ENCODE peak calls at places on chromosomes 16 and 17, in five cellular contexts. P, N, M, J and G are unnamed samples.

GRCh38 chr17:33049781-33050414 is 58.3 kb downstream of the SPACA3 start:
- DNase-seq in P (peak; percentile 72), M (peak; percentile 62), J (no peak), N (peak; percentile 17), G (no peak)

GRCh38 chr17:35065880-35066279 is 2.4 kb upstream of the RFFL start:
- DNase-seq in M (no peak), N (no peak), J (no peak), P (no peak), G (no peak)

GRCh38 chr16:79677799-79678525 is 77.4 kb upstream of the MAF start:
- DNase-seq in J (no peak), M (no peak), P (no peak), N (no peak), G (no peak)

GRCh38 chr17:862584-862983 is 80.4 kb downstream of the MRM3 start:
- DNase-seq in P (no peak), N (no peak), J (no peak), M (no peak), G (no peak)

GRCh38 chr17:80424261-80424660 is 9.3 kb downstream of the ENDOV start:
- DNase-seq in M (no peak), N (no peak), J (no peak), P (no peak), G (no peak)

GRCh38 chr16:57268804-57269800 is 15.4 kb downstream of the PLLP start:
- DNase-seq in P (no peak), N (no peak), M (no peak), J (no peak), G (no peak)

GRCh38 chr16:19582050-19582784 is 26.7 kb downstream of the VPS35L start:
- DNase-seq in N (no peak), M (no peak), P (no peak), J (no peak), G (no peak)

GRCh38 chr16:86519649-86520316 is 9.5 kb downstream of the FOXF1 start:
- DNase-seq in N (peak; percentile 62), J (peak; percentile 9), M (peak; percentile 72), P (peak; percentile 88), G (no peak)

GRCh38 chr17:76686538-76687277 is 24.1 kb downstream of the MXRA7 start:
- DNase-seq in P (no peak), N (no peak), M (no peak), J (no peak), G (no peak)

GRCh38 chr17:59746849-59747445 is 39.5 kb downstream of the VMP1 start:
- DNase-seq in M (peak; percentile 78), J (no peak), P (peak; percentile 24), N (peak; percentile 63), G (no peak)

GRCh38 chr16:24997665-24998064 is 17.5 kb downstream of the ARHGAP17 start:
- DNase-seq in M (no peak), J (no peak), P (no peak), N (no peak), G (no peak)

GRCh38 chr16:80656731-80657150 is 115.9 kb downstream of the DYNLRB2 start:
- DNase-seq in N (no peak), P (peak; percentile 32), J (no peak), M (peak; percentile 4), G (no peak)

GRCh38 chr16:29806641-29807425 is 504 bp downstream of the MAZ start:
- DNase-seq in M (peak; percentile 57), J (no peak), P (peak; percentile 82), N (peak; percentile 73), G (no peak)

GRCh38 chr17:80673152-80673920 is 128.7 kb downstream of the RPTOR start:
- DNase-seq in P (no peak), M (peak; percentile 22), N (peak; percentile 40), J (no peak), G (no peak)

GRCh38 chr16:74608381-74608780 is 1.5 kb upstream of the GLG1 start:
- DNase-seq in J (no peak), N (no peak), M (no peak), P (no peak), G (no peak)

GRCh38 chr16:46757339-46758050 is 9.4 kb upstream of the MYLK3 start:
- DNase-seq in J (no peak), M (no peak), P (peak; percentile 28), N (no peak), G (no peak)

GRCh38 chr17:80720624-80721577 is 176.3 kb downstream of the RPTOR start:
- DNase-seq in M (peak; percentile 74), P (no peak), J (peak; percentile 49), N (peak; percentile 91), G (no peak)

GRCh38 chr17:63943745-63944144 is 11.6 kb upstream of the CD79B start:
- DNase-seq in M (no peak), P (no peak), J (no peak), N (no peak), G (no peak)

GRCh38 chr17:32928527-32929287 is 754 bp downstream of the TMEM98 start:
- DNase-seq in N (no peak), J (no peak), M (peak; percentile 57), P (no peak), G (no peak)

GRCh38 chr17:30207655-30208054 is 27.8 kb downstream of the SLC6A4 start:
- DNase-seq in N (no peak), M (no peak), P (no peak), J (no peak), G (no peak)

GRCh38 chr16:58384437-58385055 is 7.7 kb upstream of the GINS3 start:
- DNase-seq in M (no peak), P (no peak), N (no peak), J (no peak), G (no peak)

GRCh38 chr17:69423450-69423849 is 9.0 kb downstream of the MAP2K6 start:
- DNase-seq in P (no peak), M (no peak), J (no peak), N (no peak), G (no peak)

GRCh38 chr17:73773702-73774101 is 129.5 kb upstream of the SDK2 start:
- DNase-seq in N (no peak), P (no peak), M (peak; percentile 57), J (no peak), G (no peak)

GRCh38 chr16:27769561-27770222 is 219.7 kb downstream of the KATNIP start:
- DNase-seq in P (no peak), M (peak; percentile 15), J (peak; percentile 82), N (no peak), G (peak; percentile 17)

GRCh38 chr16:19411298-19411697 is 6.4 kb upstream of the TMC5 start:
- DNase-seq in M (no peak), N (no peak), J (no peak), P (no peak), G (no peak)

GRCh38 chr17:38369124-38369886 is 17.7 kb downstream of the SOCS7 start:
- DNase-seq in M (no peak), J (no peak), P (no peak), N (no peak), G (no peak)

GRCh38 chr17:82921426-82921825 is 81.6 kb upstream of the ZNF750 start:
- DNase-seq in P (no peak), M (no peak), N (no peak), J (no peak), G (no peak)

GRCh38 chr16:88650749-88651275 is at the start of gene CYBA:
- DNase-seq in M (peak; percentile 72), N (peak; percentile 88), J (no peak), P (peak; percentile 72), G (no peak)

GRCh38 chr16:20868890-20869289 is 31.3 kb downstream of the DCUN1D3 start:
- DNase-seq in N (no peak), M (peak; percentile 68), J (no peak), P (peak; percentile 16), G (no peak)

GRCh38 chr16:72946474-72947194 is 101.3 kb downstream of the ZFHX3 start:
- DNase-seq in N (no peak), J (no peak), M (no peak), P (no peak), G (no peak)

GRCh38 chr17:1709403-1709891 is 730 bp downstream of the TLCD2 start:
- DNase-seq in N (no peak), P (peak; percentile 39), J (no peak), M (peak; percentile 58), G (no peak)

GRCh38 chr16:9854665-9855064 is 327.6 kb downstream of the GRIN2A start:
- DNase-seq in J (no peak), M (peak; percentile 55), N (no peak), P (no peak), G (peak; percentile 7)

GRCh38 chr17:46929413-46929812 is 6.5 kb downstream of the GOSR2 start:
- DNase-seq in P (no peak), M (peak; percentile 89), N (no peak), J (peak; percentile 63), G (no peak)

GRCh38 chr16:21626659-21627277 is 25.6 kb downstream of the IGSF6 start:
- DNase-seq in J (peak; percentile 66), N (peak; percentile 14), P (no peak), M (peak; percentile 98), G (peak; percentile 79)

GRCh38 chr17:12546983-12547382 is 118.7 kb upstream of the MYOCD start:
- DNase-seq in N (no peak), J (no peak), P (no peak), M (no peak), G (no peak)

GRCh38 chr16:290015-290680 is 7.2 kb downstream of the PDIA2 start:
- DNase-seq in N (no peak), M (no peak), J (no peak), P (no peak), G (no peak)

GRCh38 chr17:66474258-66474657 is 171.8 kb downstream of the PRKCA start:
- DNase-seq in P (peak; percentile 80), J (no peak), N (no peak), M (no peak), G (no peak)
- H3K4me3 ChIP-seq in P (peak overlapping the region; percentile 32), J (no peak overlapping the region), N (no peak overlapping the region), M (no peak overlapping the region), G (no peak overlapping the region)

GRCh38 chr16:14205666-14206065 is 134.5 kb downstream of the MRTFB start:
- DNase-seq in M (no peak), N (no peak), P (no peak), J (no peak), G (no peak)
- H3K4me3 ChIP-seq in M (no peak overlapping the region), N (no peak overlapping the region), P (no peak overlapping the region), J (no peak overlapping the region), G (no peak overlapping the region)

DNA sequence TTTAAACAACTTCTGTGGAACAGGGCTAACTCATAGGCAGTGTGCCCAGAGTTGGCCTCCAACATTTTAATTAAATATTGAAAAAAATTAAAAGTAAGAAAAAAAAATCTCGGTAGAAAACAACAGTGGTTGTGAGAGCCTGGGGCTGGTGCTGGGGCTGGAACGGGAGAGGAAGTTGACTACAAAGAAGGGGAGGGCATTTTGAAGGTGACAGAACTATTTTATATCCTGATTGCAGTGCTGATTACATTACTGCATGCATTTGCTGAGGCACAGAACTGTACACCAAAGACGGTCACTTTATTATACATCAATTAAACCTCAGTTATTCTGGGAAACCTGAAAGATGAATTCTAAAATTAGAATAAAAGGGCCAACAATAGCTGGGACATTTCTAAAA is 142.5 kb downstream of the PARN start:
- DNase-seq in N (peak; percentile 36), P (no peak), M (peak; percentile 36), J (no peak), G (no peak)
- H3K4me3 ChIP-seq in N (no peak overlapping the region), P (no peak overlapping the region), M (peak overlapping the region; percentile 73), J (no peak overlapping the region), G (peak overlapping the region; percentile 52)

DNA sequence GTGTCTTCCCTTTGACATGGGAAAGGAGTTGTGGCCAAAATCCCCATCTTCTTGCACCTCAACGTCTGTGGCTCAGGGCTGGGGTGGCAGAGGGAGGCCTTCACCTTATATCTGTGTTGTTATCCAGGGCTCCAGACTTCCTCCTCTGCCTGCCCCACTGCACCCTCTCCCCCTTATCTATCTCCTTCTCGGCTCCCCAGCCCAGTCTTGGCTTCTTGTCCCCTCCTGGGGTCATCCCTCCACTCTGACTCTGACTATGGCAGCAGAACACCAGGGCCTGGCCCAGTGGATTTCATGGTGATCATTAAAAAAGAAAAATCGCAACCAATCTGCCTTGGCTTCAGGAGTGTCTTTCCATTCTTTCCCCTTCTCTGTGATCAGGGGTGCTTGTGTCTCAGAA is 906 bp upstream of the MRM1 start:
- DNase-seq in N (no peak), P (no peak), M (no peak), J (no peak), G (no peak)
- H3K4me3 ChIP-seq in N (peak overlapping the region; percentile 90), P (peak overlapping the region; percentile 70), M (peak overlapping the region; percentile 79), J (peak overlapping the region; percentile 67), G (peak overlapping the region; percentile 97)